ENCODE peak calls at places on chromosome 11, in ten cellular contexts. B is Peyer's patch, Y is spleen, C is OCI-LY7, P is body of pancreas, G is psoas muscle, M is neural progenitor cell, S is brain microvascular endothelial cell, W is transverse colon, X is heart right ventricle. Q is an unnamed sample. For H3K36me3, the result is how much of the 10 kb centered on the place peaks cover.

GRCh38 chr11:72592698-72593097 is 81.5 kb downstream of the PDE2A start:
- DNase-seq in B (no peak), Y (no peak), C (no peak), P (no peak), G (no peak), M (no peak), S (no peak), W (no peak), X (no peak), Q (no peak)

GRCh38 chr11:111602865-111603632 is 800 bp downstream of the SIK2 start:
- DNase-seq in B (no peak), Y (no peak), C (peak), P (peak), G (no peak), M (peak), S (peak), W (peak), X (peak), Q (no peak)

GRCh38 chr11:38448284-38448683 is 1850.2 kb upstream of the RAG2 start:
- DNase-seq in B (no peak), Y (no peak), C (no peak), P (peak), G (no peak), M (no peak), S (no peak), W (no peak), X (peak), Q (no peak)

GRCh38 chr11:94193288-94193687 is 64.6 kb downstream of the PANX1 start:
- DNase-seq in B (no peak), Y (no peak), C (no peak), P (no peak), G (no peak), M (no peak), S (peak), W (no peak), X (no peak), Q (no peak)

GRCh38 chr11:20226936-20227335 is 66.7 kb upstream of the DBX1 start:
- DNase-seq in B (no peak), Y (no peak), C (no peak), P (no peak), G (no peak), M (no peak), S (peak), W (no peak), X (no peak), Q (no peak)

GRCh38 chr11:69541501-69542313 is 60.2 kb downstream of the LINC01488 start:
- DNase-seq in B (peak), Y (peak), C (no peak), P (peak), G (no peak), M (no peak), S (no peak), W (no peak), X (no peak), Q (peak)

GRCh38 chr11:59173964-59174663 is 2.2 kb downstream of the DTX4 start:
- DNase-seq in B (peak), Y (no peak), C (no peak), P (peak), G (no peak), M (peak), S (no peak), W (peak), X (no peak), Q (peak)

GRCh38 chr11:63880031-63880841 is 36.7 kb downstream of the RCOR2 start:
- DNase-seq in B (no peak), Y (no peak), C (no peak), P (no peak), G (no peak), M (peak), S (peak), W (no peak), X (no peak), Q (no peak)

GRCh38 chr11:123483058-123483457 is 53.0 kb downstream of the GRAMD1B start:
- DNase-seq in B (no peak), Y (no peak), C (no peak), P (no peak), G (no peak), M (no peak), S (peak), W (no peak), X (no peak), Q (no peak)

GRCh38 chr11:116656011-116656410 is 116.8 kb downstream of the BUD13 start:
- DNase-seq in B (no peak), Y (no peak), C (no peak), P (no peak), G (no peak), M (no peak), S (no peak), W (no peak), X (no peak), Q (no peak)

GRCh38 chr11:57182896-57183295 is 1.1 kb downstream of the LRRC55 start:
- DNase-seq in B (no peak), Y (no peak), C (no peak), P (no peak), G (no peak), M (no peak), S (no peak), W (no peak), X (no peak), Q (no peak)

GRCh38 chr11:14455648-14456430 is 43.8 kb downstream of the COPB1 start:
- DNase-seq in B (no peak), Y (no peak), C (no peak), P (no peak), G (no peak), M (no peak), S (no peak), W (no peak), X (no peak), Q (no peak)

GRCh38 chr11:47396049-47396320 is 12.4 kb upstream of the SLC39A13 start:
- DNase-seq in B (no peak), Y (peak), C (no peak), P (no peak), G (no peak), M (peak), S (no peak), W (no peak), X (no peak), Q (no peak)
- H3K4me3 ChIP-seq in B (no peak), Y (no peak), C (no peak), P (no peak), G (no peak), M (no peak), S (no peak), W (no peak), X (no peak), Q (no peak)

DNA sequence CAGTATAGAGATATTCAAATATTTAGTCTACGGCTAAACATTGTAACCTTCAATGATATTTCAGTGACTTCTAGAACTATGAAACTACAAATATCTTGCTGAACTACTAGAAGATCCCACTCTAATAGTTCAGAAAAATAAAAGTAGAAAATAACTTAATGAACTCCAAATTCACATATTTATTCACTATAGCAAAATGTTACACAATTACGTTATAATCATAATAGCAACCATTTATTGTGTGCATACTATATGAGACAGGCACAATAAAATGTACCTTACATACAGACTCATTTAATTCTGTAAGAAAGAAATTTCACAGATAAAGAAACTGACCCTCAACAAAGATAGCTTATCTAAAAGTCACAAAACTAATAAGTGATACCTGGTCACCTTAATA is 57.9 kb downstream of the F2 start:
- DNase-seq in B (no peak), Y (no peak), C (no peak), P (no peak), G (no peak), M (no peak), S (no peak), W (no peak), X (no peak), Q (no peak)
- H3K36me3 ChIP-seq in B (under half), Y (half or more), C (half or more), P (under half), G (under half), M (under half), S (half or more), W (under half), X (under half), Q (under half)

GRCh38 chr11:87355614-87356013 is 317.9 kb downstream of the TMEM135 start:
- DNase-seq in B (no peak), Y (no peak), C (no peak), P (no peak), G (no peak), M (no peak), S (no peak), W (no peak), X (no peak), Q (no peak)
- TF ChIP-seq CTCF in B (no peak), Y (no peak), C (no peak), P (no peak), G (no peak), M (no peak), S (no peak), W (no peak), X (no peak), Q (no peak)

GRCh38 chr11:117976445-117976844 is 9.7 kb upstream of the IL10RA start:
- DNase-seq in B (no peak), Y (no peak), C (no peak), P (no peak), G (no peak), M (no peak), S (no peak), W (no peak), X (no peak), Q (peak)

GRCh38 chr11:117972044-117972443 is 14.2 kb upstream of the IL10RA start:
- DNase-seq in B (no peak), Y (peak), C (no peak), P (no peak), G (no peak), M (no peak), S (no peak), W (no peak), X (no peak), Q (peak)

GRCh38 chr11:117970400-117971024 is 15.7 kb upstream of the IL10RA start:
- DNase-seq in B (no peak), Y (peak), C (no peak), P (no peak), G (no peak), M (no peak), S (peak), W (peak), X (no peak), Q (peak)

GRCh38 chr11:117972589-117973445 is 13.4 kb upstream of the IL10RA start:
- DNase-seq in B (no peak), Y (peak), C (no peak), P (no peak), G (no peak), M (no peak), S (no peak), W (no peak), X (no peak), Q (peak)

GRCh38 chr11:117973446-117973922 is 12.7 kb upstream of the IL10RA start:
- DNase-seq in B (no peak), Y (no peak), C (no peak), P (no peak), G (no peak), M (no peak), S (no peak), W (no peak), X (no peak), Q (peak)
- H3K4me3 ChIP-seq in B (no peak), Y (no peak), C (no peak), P (no peak), G (no peak), M (no peak), S (no peak), W (no peak), X (no peak), Q (no peak)

GRCh38 chr11:130418210-130418609 is 10.2 kb downstream of the ADAMTS8 start:
- DNase-seq in B (no peak), Y (no peak), C (no peak), P (no peak), G (peak), M (no peak), S (no peak), W (no peak), X (no peak), Q (no peak)
- H3K36me3 ChIP-seq in B (under half), Y (under half), C (under half), P (under half), G (under half), M (under half), S (under half), W (under half), X (under half), Q (under half)

DNA sequence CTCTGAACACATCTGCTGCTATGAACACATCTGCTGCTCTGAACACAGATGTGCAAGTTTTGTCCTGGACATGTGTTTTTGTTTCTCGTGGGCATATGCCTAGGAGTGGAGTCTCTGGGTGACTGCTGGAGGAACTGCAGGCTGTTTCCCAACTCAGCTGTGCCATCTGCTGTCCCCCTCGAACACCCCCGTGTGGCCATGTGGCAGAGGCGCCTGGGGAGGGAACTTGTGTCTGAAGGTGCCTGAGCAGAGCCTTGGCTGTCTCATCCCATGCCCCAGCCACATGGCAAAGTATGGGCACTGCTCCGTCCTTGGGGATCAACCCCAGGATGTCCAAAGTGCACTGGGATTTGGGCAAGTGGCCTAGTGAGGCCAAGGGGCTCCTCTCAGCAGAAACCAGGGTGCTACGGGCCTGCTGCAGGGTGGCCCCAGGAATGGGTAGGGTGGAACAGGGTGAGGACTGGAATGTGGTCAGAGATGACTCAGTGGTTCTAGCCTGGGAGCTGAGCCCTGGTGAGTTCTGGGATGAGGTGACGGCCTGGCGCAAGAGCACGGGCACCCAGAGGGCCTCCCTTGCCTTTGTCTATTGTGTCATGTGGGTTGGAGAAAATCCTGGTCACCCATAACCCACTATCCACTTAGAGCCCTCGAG is 14.7 kb downstream of the GATD1 start:
- DNase-seq in B (peak), Y (peak), C (peak), P (no peak), G (peak), M (no peak), S (peak), W (peak), X (no peak), Q (peak)
- TF ChIP-seq CTCF in B (peak), Y (no peak), C (peak), P (no peak), G (peak), M (peak), S (peak), W (no peak), X (no peak), Q (no peak)

DNA sequence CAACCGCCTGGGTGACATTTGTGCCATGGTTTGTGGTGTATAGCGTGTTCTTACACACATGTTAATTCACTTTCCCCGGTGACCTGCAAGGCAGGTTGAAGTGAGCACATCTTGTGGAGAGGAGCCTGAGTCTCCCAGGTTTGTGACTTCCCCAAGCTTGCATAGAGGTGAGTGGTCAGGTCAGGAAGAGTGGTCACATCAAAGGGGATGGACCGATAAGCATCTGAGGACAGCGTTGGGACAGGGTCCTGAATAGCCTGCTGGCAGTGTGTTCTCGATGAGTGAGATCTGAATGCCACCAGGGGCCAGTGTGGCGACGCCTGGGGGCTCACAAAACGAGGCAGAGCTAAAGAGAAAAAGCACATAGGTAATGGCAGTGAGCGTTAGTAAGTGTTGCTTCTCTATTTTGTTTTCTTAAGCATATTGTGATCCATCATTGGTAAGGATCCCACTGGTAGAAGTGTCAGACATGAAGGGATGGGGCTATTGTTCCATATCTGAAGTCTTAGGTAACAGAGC is 154.6 kb downstream of the GRIK4 start:
- DNase-seq in B (no peak), Y (no peak), C (peak), P (no peak), G (no peak), M (peak), S (no peak), W (no peak), X (no peak), Q (no peak)
- H3K4me3 ChIP-seq in B (no peak), Y (no peak), C (no peak), P (no peak), G (no peak), M (no peak), S (no peak), W (no peak), X (no peak), Q (no peak)

GRCh38 chr11:134243913-134244312 is 9.2 kb downstream of the THYN1 start:
- DNase-seq in B (no peak), Y (no peak), C (no peak), P (no peak), G (no peak), M (no peak), S (no peak), W (no peak), X (no peak), Q (no peak)
- H3K36me3 ChIP-seq in B (under half), Y (half or more), C (half or more), P (under half), G (under half), M (under half), S (under half), W (under half), X (under half), Q (under half)

DNA sequence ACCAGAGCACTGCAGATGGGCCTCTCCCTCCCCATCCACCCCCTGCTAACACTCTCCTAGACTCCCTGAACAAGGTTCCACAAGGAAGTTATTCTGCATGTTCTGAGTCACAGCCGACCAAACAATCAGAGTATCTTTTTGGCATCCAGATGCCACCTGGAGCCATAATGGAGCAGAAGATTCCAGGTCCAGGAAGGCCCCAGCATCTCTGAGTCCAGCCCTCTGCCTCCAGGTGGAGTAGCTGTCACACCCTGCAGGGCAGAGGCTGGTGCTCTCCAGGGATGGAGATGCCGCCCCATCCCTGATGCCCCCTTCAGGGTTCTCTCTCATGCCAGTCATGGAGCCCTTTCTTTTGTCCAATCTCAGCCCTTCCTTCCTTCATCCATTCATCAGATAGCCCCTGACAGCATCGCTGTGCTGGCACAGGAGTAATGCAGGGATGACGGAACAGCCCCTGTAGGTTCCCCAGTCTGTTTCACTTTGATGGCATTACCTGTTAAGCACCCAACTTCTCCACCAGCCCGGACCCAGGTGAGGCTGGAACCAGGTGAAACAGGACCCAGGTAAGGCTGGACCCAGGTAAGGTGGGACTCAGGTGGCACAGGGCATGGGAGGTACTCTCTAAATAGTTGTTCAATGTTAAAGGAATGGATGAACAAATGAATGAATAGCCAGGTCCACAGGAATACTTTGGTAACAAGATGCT is 20.1 kb upstream of the TSKU start:
- DNase-seq in B (no peak), Y (peak), C (no peak), P (no peak), G (no peak), M (no peak), S (no peak), W (no peak), X (no peak), Q (no peak)
- TF ChIP-seq CTCF in B (peak), Y (no peak), C (no peak), P (no peak), G (no peak), M (no peak), S (no peak), W (no peak), X (no peak), Q (no peak)

DNA sequence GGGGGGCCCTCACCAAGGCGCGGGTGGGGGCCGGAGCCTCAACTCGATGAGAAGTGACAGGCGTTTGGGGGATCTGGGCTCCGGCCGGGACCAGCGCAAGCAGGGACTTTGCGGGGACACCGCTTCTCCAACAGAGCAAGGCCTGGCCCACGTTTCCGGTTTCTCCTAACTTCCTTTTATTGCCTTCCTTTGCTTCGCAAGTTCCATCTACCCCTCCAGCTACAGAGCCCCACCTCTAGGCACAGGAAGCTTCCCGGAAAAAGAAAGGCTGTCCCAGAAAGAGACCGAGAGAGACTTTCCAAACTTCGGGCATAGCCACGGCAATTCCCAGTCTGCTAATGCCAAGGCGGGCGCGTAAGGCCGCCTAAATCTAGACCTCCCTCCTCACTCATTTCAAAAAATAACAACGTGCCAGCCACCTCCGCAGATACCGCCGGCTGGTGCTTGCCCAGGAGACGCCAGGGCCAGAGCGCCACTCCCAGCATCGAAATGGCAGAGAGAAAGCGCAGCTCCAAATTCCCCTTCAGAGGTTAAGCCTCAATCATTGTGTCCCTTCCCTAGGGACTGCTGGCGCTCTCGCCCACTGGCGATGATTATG is 6.6 kb downstream of the PAX6 start:
- DNase-seq in B (no peak), Y (peak), C (no peak), P (no peak), G (peak), M (peak), S (no peak), W (no peak), X (no peak), Q (no peak)
- H3K4me3 ChIP-seq in B (no peak), Y (peak), C (no peak), P (no peak), G (peak), M (peak), S (no peak), W (no peak), X (peak), Q (no peak)